ENCODE peak calls at places on chromosomes 13 and 19, in four cellular contexts. One of them, this sample, is unnamed.

GRCh38 chr19:53432088-53432661 is 391 bp downstream of the ZNF761 start:
- DNase-seq in epithelial cell of esophagus: peak
- DNase-seq in choroid plexus epithelial cell: peak
- DNase-seq in CD4-positive, alpha-beta T cell: no peak
- DNase-seq in this sample: peak

GRCh38 chr13:76860706-76861105 is 25.5 kb downstream of the KCTD12 start:
- DNase-seq in epithelial cell of esophagus: peak
- DNase-seq in choroid plexus epithelial cell: no peak
- DNase-seq in CD4-positive, alpha-beta T cell: no peak
- DNase-seq in this sample: no peak

GRCh38 chr13:90445179-90445578 is 902.3 kb upstream of the MIR17HG start:
- DNase-seq in epithelial cell of esophagus: peak
- DNase-seq in choroid plexus epithelial cell: peak
- DNase-seq in CD4-positive, alpha-beta T cell: no peak
- DNase-seq in this sample: no peak

GRCh38 chr13:74678308-74678958 is 544.2 kb upstream of the KLF12 start:
- DNase-seq in epithelial cell of esophagus: no peak
- DNase-seq in choroid plexus epithelial cell: no peak
- DNase-seq in CD4-positive, alpha-beta T cell: no peak
- DNase-seq in this sample: no peak

GRCh38 chr19:2365201-2365970 is 5.3 kb downstream of the TMPRSS9 start:
- DNase-seq in epithelial cell of esophagus: no peak
- DNase-seq in choroid plexus epithelial cell: no peak
- DNase-seq in CD4-positive, alpha-beta T cell: no peak
- DNase-seq in this sample: no peak

GRCh38 chr19:3028305-3029069 is 593 bp downstream of the TLE2 start:
- DNase-seq in epithelial cell of esophagus: no peak
- DNase-seq in choroid plexus epithelial cell: no peak
- DNase-seq in CD4-positive, alpha-beta T cell: no peak
- DNase-seq in this sample: peak

GRCh38 chr19:13975870-13976269 is 23.6 kb downstream of the DCAF15 start:
- DNase-seq in epithelial cell of esophagus: no peak
- DNase-seq in choroid plexus epithelial cell: no peak
- DNase-seq in CD4-positive, alpha-beta T cell: no peak
- DNase-seq in this sample: no peak

GRCh38 chr13:79056706-79057105 is 349.3 kb downstream of the RBM26 start:
- DNase-seq in epithelial cell of esophagus: no peak
- DNase-seq in choroid plexus epithelial cell: no peak
- DNase-seq in CD4-positive, alpha-beta T cell: no peak
- DNase-seq in this sample: no peak

GRCh38 chr19:4647676-4648644 is 8.6 kb downstream of the TNFAIP8L1 start:
- DNase-seq in epithelial cell of esophagus: no peak
- DNase-seq in choroid plexus epithelial cell: peak
- DNase-seq in CD4-positive, alpha-beta T cell: no peak
- DNase-seq in this sample: no peak

GRCh38 chr13:114110091-114110829 is 22.2 kb downstream of the RASA3 start:
- DNase-seq in epithelial cell of esophagus: no peak
- DNase-seq in choroid plexus epithelial cell: peak
- DNase-seq in CD4-positive, alpha-beta T cell: peak
- DNase-seq in this sample: no peak
- TF ChIP-seq CTCF in epithelial cell of esophagus: no peak
- TF ChIP-seq CTCF in choroid plexus epithelial cell: no peak
- TF ChIP-seq CTCF in CD4-positive, alpha-beta T cell: peak
- TF ChIP-seq CTCF in this sample: no peak

GRCh38 chr19:15156391-15156790 is 44.4 kb downstream of the NOTCH3 start:
- DNase-seq in epithelial cell of esophagus: no peak
- DNase-seq in choroid plexus epithelial cell: no peak
- DNase-seq in CD4-positive, alpha-beta T cell: no peak
- DNase-seq in this sample: no peak

GRCh38 chr19:15159251-15159650 is 41.5 kb downstream of the NOTCH3 start:
- DNase-seq in epithelial cell of esophagus: no peak
- DNase-seq in choroid plexus epithelial cell: peak
- DNase-seq in CD4-positive, alpha-beta T cell: no peak
- DNase-seq in this sample: no peak

GRCh38 chr19:15166700-15167099 is 34.1 kb downstream of the NOTCH3 start:
- DNase-seq in epithelial cell of esophagus: no peak
- DNase-seq in choroid plexus epithelial cell: no peak
- DNase-seq in CD4-positive, alpha-beta T cell: no peak
- DNase-seq in this sample: no peak

DNA sequence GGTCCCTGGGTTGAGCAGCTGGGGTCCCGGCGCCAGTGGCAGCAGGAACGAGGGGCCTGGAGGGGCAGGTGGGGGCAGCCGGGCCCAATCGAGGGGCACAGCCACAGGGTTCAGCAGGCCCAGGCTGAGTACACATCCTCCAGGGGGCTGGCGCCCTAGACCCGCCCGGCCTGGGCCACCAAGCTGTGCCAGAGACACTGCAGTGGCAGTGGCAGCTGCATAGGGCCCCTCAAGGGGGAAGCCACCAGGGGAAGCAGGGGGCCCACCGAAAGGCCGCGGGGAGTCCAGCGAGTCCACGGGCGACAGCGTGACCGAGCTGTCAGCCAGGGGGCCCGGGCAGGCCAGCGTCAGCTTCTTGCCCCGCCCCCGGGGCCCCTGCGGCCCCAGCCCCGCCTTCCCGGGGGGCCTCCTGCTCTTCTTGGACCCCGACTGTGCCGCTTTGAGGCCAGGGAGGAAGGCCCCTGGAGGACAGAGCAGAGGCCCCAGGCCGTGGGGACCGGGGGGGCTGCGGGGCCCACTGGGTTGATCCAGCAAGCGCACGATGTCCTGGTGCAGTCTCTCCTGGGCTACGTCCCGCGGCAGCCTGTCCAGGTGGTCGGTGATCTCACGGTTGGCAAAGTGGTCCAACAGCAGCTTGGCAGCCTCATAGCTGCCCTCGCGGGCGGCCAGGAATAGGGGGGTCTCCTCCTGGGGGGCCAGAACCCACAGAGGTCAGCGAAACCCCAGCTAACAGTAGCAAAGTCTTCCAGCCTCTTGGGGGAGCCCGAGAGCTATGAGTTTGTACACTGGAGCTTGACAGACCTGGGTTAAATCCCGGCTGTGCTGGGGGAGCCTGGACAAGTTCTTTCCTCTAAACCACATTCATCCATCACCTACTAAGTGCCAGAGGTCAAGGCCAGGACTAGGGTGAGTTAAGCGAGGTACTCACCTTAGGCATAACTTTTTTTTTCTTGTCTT is 39.5 kb downstream of the NOTCH3 start:
- DNase-seq in epithelial cell of esophagus: no peak
- DNase-seq in choroid plexus epithelial cell: peak
- DNase-seq in CD4-positive, alpha-beta T cell: no peak
- DNase-seq in this sample: no peak
- TF ChIP-seq CTCF in epithelial cell of esophagus: peak
- TF ChIP-seq CTCF in choroid plexus epithelial cell: peak
- TF ChIP-seq CTCF in CD4-positive, alpha-beta T cell: no peak
- TF ChIP-seq CTCF in this sample: peak

GRCh38 chr13:98823442-98823841 is 71.0 kb upstream of the SLC15A1 start:
- DNase-seq in epithelial cell of esophagus: no peak
- DNase-seq in choroid plexus epithelial cell: no peak
- DNase-seq in CD4-positive, alpha-beta T cell: no peak
- DNase-seq in this sample: no peak
- TF ChIP-seq CTCF in epithelial cell of esophagus: no peak
- TF ChIP-seq CTCF in choroid plexus epithelial cell: no peak
- TF ChIP-seq CTCF in CD4-positive, alpha-beta T cell: no peak
- TF ChIP-seq CTCF in this sample: no peak

DNA sequence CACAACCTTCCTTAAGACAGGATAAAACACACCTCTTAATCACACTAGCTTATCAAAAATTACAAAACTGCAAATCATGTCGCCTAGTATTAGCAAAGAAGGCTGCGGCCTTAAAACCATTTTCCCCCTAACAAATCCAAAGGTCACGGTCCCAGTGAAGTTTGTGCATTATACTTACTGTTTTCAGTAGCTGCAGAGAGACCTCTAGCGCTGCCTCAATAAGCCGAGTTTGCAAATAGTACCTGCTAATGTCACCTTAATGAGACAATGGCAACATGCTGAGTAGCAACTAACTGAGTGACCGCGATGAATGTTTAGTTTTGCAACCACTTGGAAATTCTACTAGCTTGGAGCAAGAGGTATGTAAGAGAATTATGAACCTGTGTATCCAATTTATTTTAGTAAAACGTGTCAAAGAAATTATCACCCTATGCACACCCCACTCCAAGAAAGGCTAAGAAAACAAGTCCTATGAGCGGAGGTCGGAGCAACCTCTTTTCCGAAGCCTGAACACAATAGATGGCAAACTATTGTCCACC is 1.2 kb downstream of the KPNA3 start:
- DNase-seq in epithelial cell of esophagus: peak
- DNase-seq in choroid plexus epithelial cell: peak
- DNase-seq in CD4-positive, alpha-beta T cell: no peak
- DNase-seq in this sample: no peak
- TF ChIP-seq CTCF in epithelial cell of esophagus: peak
- TF ChIP-seq CTCF in choroid plexus epithelial cell: peak
- TF ChIP-seq CTCF in CD4-positive, alpha-beta T cell: no peak
- TF ChIP-seq CTCF in this sample: no peak

DNA sequence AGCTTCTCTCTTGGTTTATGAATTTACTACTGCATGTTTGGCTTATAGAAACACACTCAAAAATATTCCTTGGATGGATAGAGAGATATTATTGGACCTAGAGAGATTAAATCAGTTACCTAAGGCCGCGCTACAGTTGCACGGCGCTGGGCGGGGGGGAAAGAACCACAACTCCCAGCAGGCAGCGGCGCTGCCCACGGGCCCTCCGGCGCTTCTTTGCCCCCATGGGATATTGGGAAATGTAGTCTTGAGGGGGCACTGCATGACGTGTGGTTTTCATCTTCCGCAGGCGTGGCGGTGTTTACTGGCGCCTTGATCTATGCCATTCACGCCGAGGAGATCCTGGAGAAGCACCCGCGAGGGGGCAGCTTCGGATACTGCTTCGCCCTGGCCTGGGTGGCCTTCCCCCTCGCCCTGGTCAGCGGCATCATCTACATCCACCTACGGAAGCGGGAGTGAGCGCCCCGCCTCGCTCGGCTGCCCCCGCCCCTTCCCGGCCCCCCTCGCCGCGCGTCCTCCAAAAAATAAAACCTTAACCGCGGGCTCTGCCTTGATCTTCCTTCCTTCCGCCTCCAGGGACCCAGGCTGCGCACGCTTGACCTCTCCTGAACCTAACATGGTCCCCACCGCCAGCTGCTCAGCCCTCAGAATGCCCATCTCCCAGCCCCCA is 4.8 kb downstream of the EMP3 start:
- DNase-seq in epithelial cell of esophagus: peak
- DNase-seq in choroid plexus epithelial cell: no peak
- DNase-seq in CD4-positive, alpha-beta T cell: peak
- DNase-seq in this sample: peak
- TF ChIP-seq CTCF in epithelial cell of esophagus: peak
- TF ChIP-seq CTCF in choroid plexus epithelial cell: no peak
- TF ChIP-seq CTCF in CD4-positive, alpha-beta T cell: no peak
- TF ChIP-seq CTCF in this sample: peak

GRCh38 chr13:45362939-45363338 is 22.0 kb upstream of the TPT1 start:
- DNase-seq in epithelial cell of esophagus: no peak
- DNase-seq in choroid plexus epithelial cell: no peak
- DNase-seq in CD4-positive, alpha-beta T cell: no peak
- DNase-seq in this sample: no peak
- TF ChIP-seq CTCF in epithelial cell of esophagus: no peak
- TF ChIP-seq CTCF in choroid plexus epithelial cell: no peak
- TF ChIP-seq CTCF in CD4-positive, alpha-beta T cell: no peak
- TF ChIP-seq CTCF in this sample: no peak

GRCh38 chr19:12938536-12939291 is at the start of gene CALR:
- DNase-seq in epithelial cell of esophagus: peak
- DNase-seq in choroid plexus epithelial cell: peak
- DNase-seq in CD4-positive, alpha-beta T cell: peak
- DNase-seq in this sample: no peak
- TF ChIP-seq CTCF in epithelial cell of esophagus: peak
- TF ChIP-seq CTCF in choroid plexus epithelial cell: peak
- TF ChIP-seq CTCF in CD4-positive, alpha-beta T cell: no peak
- TF ChIP-seq CTCF in this sample: peak

GRCh38 chr13:60139272-60139671 is 24.5 kb downstream of the DIAPH3 start:
- DNase-seq in epithelial cell of esophagus: peak
- DNase-seq in choroid plexus epithelial cell: peak
- DNase-seq in CD4-positive, alpha-beta T cell: no peak
- DNase-seq in this sample: no peak

GRCh38 chr13:60135344-60135743 is 28.4 kb downstream of the DIAPH3 start:
- DNase-seq in epithelial cell of esophagus: no peak
- DNase-seq in choroid plexus epithelial cell: no peak
- DNase-seq in CD4-positive, alpha-beta T cell: no peak
- DNase-seq in this sample: no peak

GRCh38 chr13:60137911-60138570 is 25.7 kb downstream of the DIAPH3 start:
- DNase-seq in epithelial cell of esophagus: peak
- DNase-seq in choroid plexus epithelial cell: no peak
- DNase-seq in CD4-positive, alpha-beta T cell: no peak
- DNase-seq in this sample: no peak

GRCh38 chr13:60138674-60139073 is 25.1 kb downstream of the DIAPH3 start:
- DNase-seq in epithelial cell of esophagus: no peak
- DNase-seq in choroid plexus epithelial cell: no peak
- DNase-seq in CD4-positive, alpha-beta T cell: no peak
- DNase-seq in this sample: no peak

DNA sequence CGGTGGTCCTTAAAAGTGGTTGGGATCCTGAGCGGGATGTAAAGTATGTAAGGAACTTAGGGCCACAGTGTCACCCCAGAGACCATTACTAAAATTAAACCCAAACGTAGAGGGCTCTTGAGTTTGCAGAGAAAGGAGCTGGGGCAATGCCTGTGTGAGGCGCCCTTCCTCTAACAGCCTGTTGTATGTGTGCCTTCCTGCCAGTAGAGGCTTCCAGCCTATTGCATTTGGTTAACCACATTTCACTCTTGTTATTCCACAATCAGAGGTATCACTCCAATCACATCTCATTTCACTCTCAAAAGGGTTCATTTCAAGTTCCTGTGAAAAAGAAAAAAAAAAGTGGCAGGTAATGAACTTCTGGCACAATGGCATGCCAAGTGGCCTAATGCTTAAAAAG is 29.4 kb downstream of the DIAPH3 start:
- DNase-seq in epithelial cell of esophagus: no peak
- DNase-seq in choroid plexus epithelial cell: peak
- DNase-seq in CD4-positive, alpha-beta T cell: no peak
- DNase-seq in this sample: no peak
- TF ChIP-seq CTCF in epithelial cell of esophagus: no peak
- TF ChIP-seq CTCF in choroid plexus epithelial cell: peak
- TF ChIP-seq CTCF in CD4-positive, alpha-beta T cell: no peak
- TF ChIP-seq CTCF in this sample: no peak

GRCh38 chr13:41502676-41503075 is 45.3 kb downstream of the RGCC start:
- DNase-seq in epithelial cell of esophagus: no peak
- DNase-seq in choroid plexus epithelial cell: no peak
- DNase-seq in CD4-positive, alpha-beta T cell: peak
- DNase-seq in this sample: no peak
- TF ChIP-seq CTCF in epithelial cell of esophagus: no peak
- TF ChIP-seq CTCF in choroid plexus epithelial cell: no peak
- TF ChIP-seq CTCF in CD4-positive, alpha-beta T cell: no peak
- TF ChIP-seq CTCF in this sample: no peak